ENCODE peak calls at places on chromosomes 3 and 15, in six cellular contexts. H is MM.1S, V is brain microvascular endothelial cell, M is HFF-Myc, K is BE2C, G is astrocyte of the spinal cord. E is an unnamed sample.

GRCh38 chr3:69051796-69052566 is at the start of gene TMF1:
- DNase-seq in H (peak; percentile 99), V (peak; percentile 99), M (peak; percentile 98), K (peak; percentile 98), G (peak; percentile 98), E (peak; percentile 98)

GRCh38 chr15:53974813-53975212 is 3.4 kb upstream of the UNC13C start:
- DNase-seq in H (no peak), V (no peak), M (no peak), K (no peak), G (no peak), E (no peak)

GRCh38 chr3:197006446-197006845 is 23.2 kb downstream of the MELTF start:
- DNase-seq in H (no peak), V (no peak), M (no peak), K (no peak), G (no peak), E (no peak)

GRCh38 chr3:4814904-4815574 is 164.2 kb upstream of the BHLHE40 start:
- DNase-seq in H (no peak), V (no peak), M (no peak), K (no peak), G (no peak), E (no peak)

GRCh38 chr3:89613241-89613640 is 505.8 kb downstream of the EPHA3 start:
- DNase-seq in H (no peak), V (no peak), M (no peak), K (no peak), G (no peak), E (no peak)

GRCh38 chr3:98259707-98260106 is 4.3 kb upstream of the OR5H6 start:
- DNase-seq in H (peak; percentile 16), V (no peak), M (no peak), K (peak; percentile 27), G (no peak), E (no peak)

GRCh38 chr3:159216295-159216694 is 414.4 kb downstream of the MFSD1 start:
- DNase-seq in H (no peak), V (no peak), M (no peak), K (no peak), G (no peak), E (no peak)

GRCh38 chr3:32278714-32279113 is 40.2 kb downstream of the CMTM8 start:
- DNase-seq in H (no peak), V (peak; percentile 67), M (no peak), K (no peak), G (no peak), E (no peak)

GRCh38 chr3:50978991-50979667 is 304.4 kb downstream of the DOCK3 start:
- DNase-seq in H (no peak), V (no peak), M (no peak), K (no peak), G (no peak), E (no peak)

GRCh38 chr3:15427981-15428380 is 583 bp downstream of the EAF1 start:
- DNase-seq in H (no peak), V (no peak), M (no peak), K (no peak), G (no peak), E (no peak)

GRCh38 chr3:57094606-57095005 is 34.1 kb downstream of the SPATA12 start:
- DNase-seq in H (no peak), V (no peak), M (peak; percentile 30), K (no peak), G (no peak), E (no peak)

GRCh38 chr3:4504340-4505261 is 11.5 kb downstream of the ITPR1 start:
- DNase-seq in H (peak; percentile 61), V (no peak), M (no peak), K (peak; percentile 54), G (no peak), E (no peak)

GRCh38 chr3:32398531-32398930 is 6.9 kb downstream of the CMTM7 start:
- DNase-seq in H (no peak), V (no peak), M (no peak), K (no peak), G (no peak), E (no peak)

GRCh38 chr3:185688808-185689207 is 102.7 kb downstream of the SENP2 start:
- DNase-seq in H (no peak), V (peak; percentile 99), M (peak; percentile 87), K (no peak), G (peak; percentile 99), E (peak; percentile 97)

GRCh38 chr15:63504979-63505841 is 817 bp downstream of the USP3 start:
- DNase-seq in H (peak; percentile 83), V (peak; percentile 45), M (no peak), K (peak; percentile 64), G (peak; percentile 58), E (no peak)

GRCh38 chr3:72345237-72345878 is 502.9 kb downstream of the SHQ1 start:
- DNase-seq in H (no peak), V (no peak), M (peak; percentile 62), K (no peak), G (no peak), E (no peak)

GRCh38 chr3:114318295-114318694 is 24.5 kb downstream of the TIGIT start:
- DNase-seq in H (no peak), V (no peak), M (no peak), K (no peak), G (no peak), E (no peak)

GRCh38 chr15:40843885-40844542 is at the start of gene SPINT1:
- DNase-seq in H (peak; percentile 47), V (no peak), M (no peak), K (no peak), G (no peak), E (no peak)

GRCh38 chr3:133169669-133170068 is 131.5 kb downstream of the TMEM108 start:
- DNase-seq in H (no peak), V (no peak), M (no peak), K (no peak), G (no peak), E (no peak)

GRCh38 chr3:124467980-124468902 is 262.0 kb upstream of the UMPS start:
- DNase-seq in H (peak; percentile 74), V (peak; percentile 34), M (no peak), K (peak; percentile 67), G (peak; percentile 36), E (peak; percentile 22)

GRCh38 chr3:82410366-82410765 is 648.9 kb upstream of the GBE1 start:
- DNase-seq in H (no peak), V (no peak), M (no peak), K (no peak), G (no peak), E (no peak)

GRCh38 chr3:102089904-102090492 is 240.7 kb downstream of the NFKBIZ start:
- DNase-seq in H (no peak), V (peak; percentile 87), M (peak; percentile 72), K (no peak), G (peak; percentile 95), E (peak; percentile 31)

GRCh38 chr15:68871507-68871906 is 50.8 kb upstream of the ANP32A start:
- DNase-seq in H (no peak), V (no peak), M (no peak), K (no peak), G (no peak), E (no peak)

GRCh38 chr15:76345880-76346665 is 9.5 kb downstream of the ISL2 start:
- DNase-seq in H (no peak), V (no peak), M (no peak), K (no peak), G (no peak), E (no peak)

GRCh38 chr3:32412887-32413286 is 21.2 kb downstream of the CMTM7 start:
- DNase-seq in H (no peak), V (no peak), M (no peak), K (no peak), G (no peak), E (no peak)

GRCh38 chr15:38860682-38861081 is 296.1 kb upstream of the RASGRP1 start:
- DNase-seq in H (no peak), V (no peak), M (no peak), K (no peak), G (no peak), E (no peak)

GRCh38 chr3:148106062-148106461 is 591.6 kb upstream of the AGTR1 start:
- DNase-seq in H (no peak), V (no peak), M (no peak), K (no peak), G (no peak), E (no peak)

GRCh38 chr15:100082761-100083402 is 258.9 kb downstream of the ADAMTS17 start:
- DNase-seq in H (no peak), V (no peak), M (no peak), K (no peak), G (peak; percentile 27), E (no peak)

GRCh38 chr3:8618950-8619349 is 25.6 kb downstream of the SSUH2 start:
- DNase-seq in H (no peak), V (no peak), M (no peak), K (no peak), G (no peak), E (no peak)

GRCh38 chr3:174859756-174860155 is 622 bp downstream of the NAALADL2 start:
- DNase-seq in H (no peak), V (no peak), M (no peak), K (no peak), G (no peak), E (no peak)
- H3K4me3 ChIP-seq in H (no peak overlapping the region), V (no peak overlapping the region), M (no peak overlapping the region), K (no peak overlapping the region), G (no peak overlapping the region), E (no peak overlapping the region)

GRCh38 chr3:59189561-59190338 is 139.9 kb upstream of the CFAP20DC start:
- DNase-seq in H (no peak), V (no peak), M (no peak), K (peak; percentile 3), G (no peak), E (no peak)
- H3K4me3 ChIP-seq in H (no peak overlapping the region), V (no peak overlapping the region), M (no peak overlapping the region), K (no peak overlapping the region), G (no peak overlapping the region), E (no peak overlapping the region)

DNA sequence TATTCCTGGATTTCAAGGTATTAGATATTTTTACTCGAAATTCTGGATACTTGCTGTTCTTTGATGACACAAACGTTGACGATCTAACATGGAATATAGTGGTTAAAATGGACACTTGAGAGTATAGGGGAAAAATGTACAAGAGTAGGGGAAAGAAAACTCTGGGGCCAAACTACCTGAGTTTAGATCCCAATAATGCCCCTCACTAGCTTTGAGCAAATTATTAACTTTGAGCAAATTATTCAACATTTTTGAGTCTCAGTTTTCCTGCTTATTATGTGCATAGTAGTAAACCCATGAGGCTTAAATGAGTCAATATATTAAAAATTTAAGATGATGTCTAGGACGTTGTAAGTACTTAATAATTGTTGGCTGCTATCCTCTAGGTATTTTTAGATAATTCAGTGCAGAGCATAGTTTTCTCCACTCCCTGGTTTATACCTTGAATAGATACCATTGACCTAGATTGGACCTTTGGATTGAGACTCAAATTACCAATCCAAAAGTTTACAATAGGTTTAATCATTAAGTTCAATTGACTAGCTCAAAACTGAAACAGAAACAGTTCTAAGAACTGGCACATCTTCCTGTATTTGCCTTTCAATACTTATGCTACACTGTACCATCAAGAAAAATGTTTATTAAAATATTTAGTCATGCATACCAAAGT is 4.5 kb downstream of the ADGRG7 start:
- DNase-seq in H (no peak), V (no peak), M (no peak), K (no peak), G (no peak), E (no peak)
- H3K4me3 ChIP-seq in H (no peak overlapping the region), V (no peak overlapping the region), M (no peak overlapping the region), K (no peak overlapping the region), G (no peak overlapping the region), E (no peak overlapping the region)

DNA sequence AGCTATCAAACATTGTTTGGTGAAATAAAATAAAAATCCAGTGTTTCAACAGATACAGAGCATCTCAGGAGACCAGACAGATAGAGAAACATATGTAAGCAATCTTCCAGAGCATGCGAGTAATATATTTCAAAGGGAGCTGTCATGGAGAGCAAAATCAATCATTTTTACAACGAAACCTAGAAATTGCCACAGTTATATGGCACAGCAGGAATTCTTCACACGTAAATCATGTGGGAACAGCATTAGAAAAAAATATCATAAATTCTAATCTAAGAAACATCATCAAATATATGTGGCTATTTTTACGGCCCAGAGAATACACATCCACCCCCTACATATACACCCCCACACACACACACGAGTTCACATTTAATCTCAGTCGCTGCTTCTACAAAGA is 363.6 kb downstream of the ULK4 start:
- DNase-seq in H (no peak), V (no peak), M (no peak), K (no peak), G (no peak), E (no peak)
- H3K4me3 ChIP-seq in H (no peak overlapping the region), V (no peak overlapping the region), M (no peak overlapping the region), K (no peak overlapping the region), G (no peak overlapping the region), E (no peak overlapping the region)